ENCODE peak calls at places on chromosomes 3 and 15, in six cellular contexts. X is T-helper 2 cell, M is HS-27A, Z is D721Med, I is M059J, K is NCI-H2081. N is an unnamed sample.

GRCh38 chr3:56702487-56703315 is 19.6 kb upstream of the TASOR start:
- DNase-seq in Z (no peak), M (peak; percentile 46), K (peak; percentile 41), X (peak; percentile 72), I (peak; percentile 64), N (peak; percentile 85)

GRCh38 chr15:48962662-48963523 is 826 bp downstream of the SHC4 start:
- DNase-seq in M (no peak), Z (no peak), K (no peak), I (peak; percentile 64), X (peak; percentile 34), N (peak; percentile 41)

GRCh38 chr3:23540600-23540999 is 265.2 kb upstream of the UBE2E1 start:
- DNase-seq in M (no peak), I (no peak), Z (no peak), K (no peak), X (no peak), N (no peak)

GRCh38 chr3:58336135-58336882 is 3.6 kb downstream of the PXK start:
- DNase-seq in K (no peak), M (peak; percentile 51), I (peak; percentile 89), X (no peak), Z (no peak), N (peak; percentile 25)

GRCh38 chr15:88621789-88622604 is 857 bp downstream of the AEN start:
- DNase-seq in Z (no peak), I (peak; percentile 68), M (no peak), X (peak; percentile 88), K (no peak), N (peak; percentile 73)

GRCh38 chr15:99537344-99537743 is 28.4 kb upstream of the MEF2A start:
- DNase-seq in I (no peak), M (no peak), K (no peak), X (no peak), Z (no peak), N (peak; percentile 28)

GRCh38 chr3:184986490-184986889 is 166.4 kb downstream of the C3orf70 start:
- DNase-seq in X (no peak), M (no peak), Z (no peak), I (no peak), K (no peak), N (no peak)

GRCh38 chr3:18559323-18559972 is 134.3 kb upstream of the SATB1 start:
- DNase-seq in M (no peak), Z (no peak), K (peak; percentile 56), I (peak; percentile 29), X (peak; percentile 82), N (peak; percentile 15)

GRCh38 chr3:96700322-96701315 is 113.8 kb upstream of the EPHA6 start:
- DNase-seq in X (no peak), Z (no peak), M (no peak), I (no peak), K (no peak), N (no peak)

GRCh38 chr3:130354430-130354829 is 9.0 kb downstream of the COL6A5 start:
- DNase-seq in M (no peak), K (no peak), Z (no peak), I (peak; percentile 20), X (peak; percentile 33), N (no peak)

GRCh38 chr3:78839710-78840109 is 928.1 kb downstream of the ROBO1 start:
- DNase-seq in X (no peak), K (no peak), M (no peak), I (no peak), Z (no peak), N (no peak)

GRCh38 chr3:67018105-67018788 is 20.1 kb downstream of the KBTBD8 start:
- DNase-seq in K (no peak), I (peak; percentile 14), Z (no peak), X (peak; percentile 45), M (no peak), N (peak; percentile 6)

GRCh38 chr3:157633241-157633640 is 130.0 kb upstream of the VEPH1 start:
- DNase-seq in X (no peak), Z (no peak), I (no peak), K (no peak), M (no peak), N (no peak)

GRCh38 chr3:12986521-12986920 is 86.7 kb downstream of the IQSEC1 start:
- DNase-seq in M (no peak), K (no peak), Z (no peak), I (no peak), X (no peak), N (no peak)

GRCh38 chr15:83446904-83447708 is at the start of gene SH3GL3:
- DNase-seq in X (peak; percentile 72), Z (peak; percentile 32), K (peak; percentile 43), M (no peak), I (peak; percentile 54), N (peak; percentile 87)

GRCh38 chr15:69217381-69217780 is 56.9 kb downstream of the GLCE start:
- DNase-seq in X (no peak), I (no peak), M (no peak), K (no peak), Z (no peak), N (no peak)

GRCh38 chr15:28274635-28275034 is 47.3 kb downstream of the HERC2 start:
- DNase-seq in X (no peak), M (no peak), Z (no peak), K (no peak), I (no peak), N (no peak)

GRCh38 chr15:91898843-91899242 is 45.3 kb downstream of the SLCO3A1 start:
- DNase-seq in M (no peak), I (no peak), Z (no peak), X (no peak), K (no peak), N (no peak)

GRCh38 chr3:140629351-140630137 is 48.3 kb upstream of the TRIM42 start:
- DNase-seq in X (no peak), M (peak; percentile 89), Z (no peak), I (peak; percentile 96), K (no peak), N (peak; percentile 5)

GRCh38 chr15:56187665-56188064 is 56.0 kb downstream of the RFX7 start:
- DNase-seq in M (no peak), Z (no peak), I (no peak), K (no peak), X (no peak), N (no peak)

GRCh38 chr3:129577356-129577755 is 29.1 kb downstream of the PLXND1 start:
- DNase-seq in I (no peak), M (no peak), X (no peak), Z (no peak), K (peak; percentile 57), N (no peak)

GRCh38 chr3:52450489-52451236 is 3.2 kb downstream of the TNNC1 start:
- DNase-seq in K (no peak), Z (no peak), M (no peak), I (no peak), X (no peak), N (no peak)

GRCh38 chr15:101491739-101492640 is 2.5 kb upstream of the PCSK6 start:
- DNase-seq in I (no peak), K (no peak), Z (peak; percentile 18), M (no peak), X (no peak), N (no peak)

GRCh38 chr3:122023335-122023734 is 1.3 kb upstream of the ILDR1 start:
- DNase-seq in X (no peak), Z (no peak), K (no peak), M (no peak), I (no peak), N (no peak)

GRCh38 chr3:195809796-195810454 is 1.8 kb downstream of the MUC4 start:
- DNase-seq in I (peak; percentile 61), X (no peak), Z (no peak), K (no peak), M (no peak), N (no peak)

GRCh38 chr15:70478251-70478990 is 284.9 kb downstream of the UACA start:
- DNase-seq in X (no peak), K (no peak), Z (no peak), I (no peak), M (no peak), N (no peak)

GRCh38 chr3:46659285-46659684 is 34.2 kb downstream of the ALS2CL start:
- DNase-seq in I (peak; percentile 88), Z (no peak), K (peak; percentile 28), M (no peak), X (no peak), N (no peak)

GRCh38 chr3:11059090-11059798 is 66.7 kb downstream of the SLC6A1 start:
- DNase-seq in M (peak; percentile 52), K (peak; percentile 13), I (peak; percentile 67), Z (peak; percentile 55), X (peak; percentile 36), N (peak; percentile 68)

GRCh38 chr15:85615930-85616329 is 178.8 kb downstream of the KLHL25 start:
- DNase-seq in X (no peak), I (peak; percentile 43), Z (no peak), K (no peak), M (no peak), N (peak; percentile 53)

GRCh38 chr3:60114191-60114590 is 1064.4 kb upstream of the CFAP20DC start:
- DNase-seq in Z (no peak), X (no peak), M (no peak), K (no peak), I (no peak), N (no peak)

GRCh38 chr15:69181419-69181818 is 21.0 kb downstream of the GLCE start:
- DNase-seq in M (no peak), I (no peak), K (no peak), Z (no peak), X (no peak), N (no peak)

GRCh38 chr3:182342252-182342651 is 451.1 kb upstream of the ATP11B start:
- DNase-seq in K (no peak), Z (no peak), I (no peak), M (no peak), X (no peak), N (no peak)

GRCh38 chr3:52777959-52778805 is 783 bp downstream of the ITIH1 start:
- DNase-seq in Z (no peak), M (no peak), X (no peak), K (no peak), I (no peak), N (no peak)

GRCh38 chr3:8967553-8967952 is 4.3 kb upstream of the RAD18 start:
- DNase-seq in X (no peak), M (no peak), I (no peak), Z (no peak), K (no peak), N (no peak)

GRCh38 chr3:106025151-106025722 is 156.4 kb upstream of the CBLB start:
- DNase-seq in K (peak; percentile 67), I (peak; percentile 24), Z (no peak), M (no peak), X (no peak), N (no peak)

GRCh38 chr3:159764211-159765024 is 224.2 kb upstream of the IL12A start:
- DNase-seq in X (no peak), Z (peak; percentile 61), K (peak; percentile 69), M (peak; percentile 68), I (peak; percentile 96), N (peak; percentile 80)

GRCh38 chr3:177080122-177080521 is 117.2 kb downstream of the TBL1XR1 start:
- DNase-seq in K (no peak), M (no peak), I (no peak), Z (no peak), X (no peak), N (no peak)